ENCODE peak calls at places on chromosomes 16 and 17, in eight cellular contexts. P is hippocampal formation, B is T follicular helper cell, Y is substantia nigra, A is body of pancreas, Q is head of caudate nucleus, X is T-helper 9 cell, D is Right ventricle myocardium superior. U is an unnamed sample.

GRCh38 chr16:27232061-27232841 is 28.9 kb downstream of the KDM8 start:
- DNase-seq in D (peak), P (no peak), A (no peak), Q (peak), Y (peak), B (no peak), X (no peak), U (peak)

GRCh38 chr17:42781639-42782401 is 1.4 kb downstream of the WNK4 start:
- DNase-seq in P (no peak), A (no peak), Y (no peak), D (no peak), B (no peak), X (no peak), Q (no peak), U (no peak)

GRCh38 chr17:13978478-13978877 is 90.8 kb upstream of the COX10 start:
- DNase-seq in A (no peak), P (no peak), Y (no peak), X (no peak), B (no peak), Q (no peak), D (no peak), U (no peak)

GRCh38 chr17:8745586-8746500 is 1.2 kb upstream of the CCDC42 start:
- DNase-seq in P (no peak), Q (peak), X (peak), D (peak), B (peak), A (peak), Y (peak), U (peak)

GRCh38 chr17:4557626-4558310 is 2.6 kb upstream of the MYBBP1A start:
- DNase-seq in Y (no peak), B (no peak), A (no peak), P (no peak), D (no peak), Q (no peak), X (no peak), U (no peak)

GRCh38 chr17:79991924-79992656 is 43.6 kb downstream of the TBC1D16 start:
- DNase-seq in Q (no peak), A (peak), Y (no peak), D (peak), B (no peak), X (no peak), P (no peak), U (no peak)

GRCh38 chr17:76716146-76716833 is 5.5 kb upstream of the MXRA7 start:
- DNase-seq in B (no peak), P (no peak), Q (no peak), A (no peak), Y (no peak), X (peak), D (peak), U (peak)

GRCh38 chr17:55426851-55427586 is 5.4 kb upstream of the MMD start:
- DNase-seq in Y (no peak), D (no peak), X (no peak), B (no peak), P (no peak), Q (no peak), A (no peak), U (no peak)

GRCh38 chr17:68320311-68320865 is 29.1 kb downstream of the ARSG start:
- DNase-seq in Y (no peak), A (no peak), X (no peak), P (no peak), B (no peak), D (no peak), Q (no peak), U (no peak)

GRCh38 chr17:79982986-79983385 is 52.7 kb downstream of the TBC1D16 start:
- DNase-seq in Q (no peak), X (no peak), A (peak), B (no peak), D (no peak), P (no peak), Y (no peak), U (no peak)

GRCh38 chr16:83615131-83615530 is 192.6 kb upstream of the HSBP1 start:
- DNase-seq in Q (no peak), D (no peak), X (no peak), A (no peak), B (no peak), Y (no peak), P (no peak), U (no peak)

GRCh38 chr16:64434526-64435069 is 687.3 kb downstream of the CDH11 start:
- DNase-seq in P (no peak), Q (no peak), X (no peak), Y (no peak), B (no peak), D (no peak), A (no peak), U (no peak)